ENCODE peak calls at places on chromosomes 4 and X, in eight cellular contexts. G is sigmoid colon; W is CD8-positive, alpha-beta T cell; U is naive thymus-derived CD4-positive, alpha-beta T cell; Q is mesendoderm; A is left lung; L is heart left ventricle; S is right lobe of liver. J is an unnamed sample. For H3K4me1, the result is how much of the 10 kb centered on the place peaks cover.

GRCh38 chrX:63012574-63012973 is 338.6 kb downstream of the SPIN4 start:
- DNase-seq in G (no peak), S (no peak), U (no peak), W (no peak), L (no peak), Q (no peak), A (no peak), J (peak)

GRCh38 chr4:69092980-69093568 is 3.2 kb upstream of the UGT2B7 start:
- DNase-seq in S (no peak), U (no peak), W (no peak), L (no peak), G (no peak), Q (no peak), A (no peak), J (no peak)

GRCh38 chrX:118179718-118180117 is 63.1 kb upstream of the KLHL13 start:
- DNase-seq in S (no peak), U (no peak), Q (peak), G (no peak), A (no peak), L (no peak), W (no peak), J (peak)

GRCh38 chr4:74266081-74266480 is 42.2 kb upstream of the EPGN start:
- DNase-seq in U (no peak), Q (no peak), G (no peak), W (no peak), S (no peak), A (no peak), L (no peak), J (no peak)

GRCh38 chr4:76439491-76439890 is 4.5 kb downstream of the SHROOM3 start:
- DNase-seq in U (no peak), W (no peak), S (no peak), G (no peak), A (no peak), Q (no peak), L (no peak), J (no peak)

GRCh38 chr4:139815646-139816601 is 150.3 kb downstream of the MGST2 start:
- DNase-seq in W (no peak), A (no peak), Q (peak), S (no peak), G (peak), L (peak), U (no peak), J (no peak)

GRCh38 chr4:56386091-56386490 is 1.2 kb downstream of the AASDH start:
- DNase-seq in L (no peak), A (no peak), S (no peak), G (no peak), Q (no peak), W (no peak), U (no peak), J (no peak)

GRCh38 chrX:44400588-44400987 is 57.1 kb upstream of the EFHC2 start:
- DNase-seq in L (no peak), S (no peak), Q (no peak), U (no peak), W (no peak), A (no peak), G (no peak), J (no peak)

GRCh38 chr4:11805837-11806236 is 377.1 kb upstream of the HS3ST1 start:
- DNase-seq in L (no peak), A (no peak), Q (peak), G (no peak), S (no peak), U (no peak), W (no peak), J (peak)

GRCh38 chr4:73922766-73923630 is 53.8 kb downstream of the CXCL1 start:
- DNase-seq in G (no peak), Q (no peak), A (no peak), W (no peak), L (no peak), U (no peak), S (no peak), J (peak)

GRCh38 chr4:132530846-132531245 is 618.2 kb upstream of the PCDH10 start:
- DNase-seq in L (no peak), G (no peak), S (no peak), Q (peak), A (no peak), U (no peak), W (no peak), J (no peak)

GRCh38 chr4:77880784-77881183 is 18.2 kb downstream of the MRPL1 start:
- DNase-seq in Q (peak), A (no peak), U (no peak), G (no peak), S (no peak), L (no peak), W (no peak), J (no peak)

GRCh38 chr4:139416073-139416673 is 37.7 kb upstream of the RAB33B start:
- DNase-seq in G (no peak), L (no peak), A (no peak), W (no peak), U (no peak), S (no peak), Q (peak), J (peak)

GRCh38 chrX:21479695-21480280 is 105.6 kb downstream of the CNKSR2 start:
- DNase-seq in L (no peak), U (peak), Q (peak), S (no peak), W (no peak), G (no peak), A (no peak), J (peak)

GRCh38 chr4:73684097-73684496 is 56.3 kb upstream of the CXCL8 start:
- DNase-seq in S (no peak), L (no peak), G (no peak), Q (peak), U (no peak), A (no peak), W (no peak), J (peak)

GRCh38 chr4:21992330-21992729 is 43.8 kb upstream of the KCNIP4 start:
- DNase-seq in S (no peak), L (no peak), W (no peak), A (no peak), G (no peak), Q (no peak), U (no peak), J (no peak)

GRCh38 chrX:13311560-13311959 is 8.3 kb downstream of the ATXN3L start:
- DNase-seq in L (no peak), S (no peak), G (no peak), A (no peak), Q (no peak), W (no peak), U (no peak), J (no peak)

GRCh38 chrX:84469226-84469625 is 33.0 kb downstream of the HDX start:
- DNase-seq in Q (no peak), L (no peak), S (no peak), G (no peak), W (no peak), A (no peak), U (no peak), J (peak)

GRCh38 chr4:136670265-136670664 is 862.0 kb downstream of the PCDH18 start:
- DNase-seq in W (no peak), Q (no peak), A (no peak), U (no peak), G (no peak), L (no peak), S (no peak), J (no peak)

GRCh38 chr4:86218721-86219481 is 141.0 kb downstream of the MAPK10 start:
- DNase-seq in A (no peak), U (no peak), G (no peak), L (no peak), S (no peak), Q (no peak), W (no peak), J (no peak)

GRCh38 chr4:83449009-83449408 is 6.6 kb downstream of the HELQ start:
- DNase-seq in U (no peak), G (no peak), Q (no peak), L (no peak), S (no peak), A (no peak), W (no peak), J (no peak)

GRCh38 chr4:165828928-165829327 is 44.1 kb upstream of the TLL1 start:
- DNase-seq in A (no peak), U (no peak), Q (no peak), L (no peak), W (no peak), G (no peak), S (no peak), J (no peak)

GRCh38 chr4:108049406-108049805 is 59.7 kb downstream of the HADH start:
- DNase-seq in S (no peak), U (peak), L (no peak), A (no peak), W (no peak), Q (no peak), G (no peak), J (no peak)

GRCh38 chr4:153094435-153094834 is 109.8 kb upstream of the TRIM2 start:
- DNase-seq in A (no peak), S (no peak), Q (no peak), G (no peak), L (no peak), W (no peak), U (no peak), J (no peak)

GRCh38 chr4:115121351-115122043 is 8.1 kb upstream of the NDST4 start:
- DNase-seq in G (no peak), W (no peak), A (no peak), Q (no peak), L (no peak), S (no peak), U (no peak), J (no peak)

GRCh38 chrX:150084474-150085229 is 146.4 kb upstream of the EOLA2 start:
- DNase-seq in U (no peak), S (no peak), A (no peak), G (no peak), L (no peak), Q (no peak), W (no peak), J (no peak)

GRCh38 chrX:122504026-122504425 is 680.1 kb upstream of the GRIA3 start:
- DNase-seq in S (no peak), U (no peak), W (no peak), G (no peak), L (no peak), Q (no peak), A (no peak), J (no peak)

GRCh38 chr4:67546971-67547370 is 1.7 kb upstream of the CENPC start:
- DNase-seq in G (no peak), Q (no peak), W (no peak), S (no peak), A (no peak), U (no peak), L (no peak), J (no peak)

DNA sequence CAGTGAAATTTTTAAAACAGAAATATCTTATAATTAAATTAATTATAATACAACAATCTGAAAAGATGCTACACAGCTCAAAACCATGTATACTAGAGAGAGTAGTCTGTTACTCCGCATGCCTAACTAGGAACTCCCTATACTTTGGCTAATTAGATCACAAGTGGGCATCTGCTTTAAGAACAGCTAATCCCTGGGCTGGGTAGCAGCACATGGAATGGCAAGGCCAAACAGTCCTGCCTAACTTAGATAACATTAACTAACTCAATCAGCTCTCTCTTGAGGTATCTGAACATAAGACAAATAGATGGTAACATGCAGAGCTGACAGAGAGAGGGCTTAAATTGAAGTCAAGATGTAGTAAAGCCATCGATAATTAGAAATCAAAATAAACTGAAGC is 9.9 kb downstream of the CHIC2 start:
- DNase-seq in U (no peak), S (no peak), W (no peak), L (no peak), Q (no peak), A (no peak), G (no peak), J (no peak)
- H3K4me1 ChIP-seq in U (under half), S (under half), W (under half), L (under half), Q (under half), A (under half), G (under half), J (under half)

DNA sequence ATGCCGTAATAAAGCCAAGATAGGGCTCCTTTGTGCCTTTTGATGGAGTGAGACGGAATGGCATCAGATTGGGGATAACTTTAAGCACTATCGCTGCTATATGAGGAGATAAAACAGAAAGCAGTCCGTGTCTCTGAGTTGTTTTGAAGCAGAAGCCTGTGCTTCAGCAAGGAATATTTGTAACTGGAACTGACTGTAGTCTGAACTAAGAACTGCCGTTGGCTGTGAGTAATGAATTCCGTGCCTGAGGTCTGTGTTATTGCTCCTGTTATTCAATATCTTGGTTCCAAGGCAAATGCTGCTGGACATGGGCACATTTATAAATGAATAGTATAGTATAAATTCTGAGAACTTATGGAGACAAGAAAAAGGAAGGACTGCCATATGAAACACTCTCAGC is 297.3 kb downstream of the ANKRD50 start:
- DNase-seq in U (no peak), Q (no peak), S (no peak), L (no peak), W (no peak), A (no peak), G (no peak), J (no peak)
- H3K27ac ChIP-seq in U (no peak), Q (no peak), S (no peak), L (no peak), W (no peak), A (no peak), G (peak), J (no peak)

DNA sequence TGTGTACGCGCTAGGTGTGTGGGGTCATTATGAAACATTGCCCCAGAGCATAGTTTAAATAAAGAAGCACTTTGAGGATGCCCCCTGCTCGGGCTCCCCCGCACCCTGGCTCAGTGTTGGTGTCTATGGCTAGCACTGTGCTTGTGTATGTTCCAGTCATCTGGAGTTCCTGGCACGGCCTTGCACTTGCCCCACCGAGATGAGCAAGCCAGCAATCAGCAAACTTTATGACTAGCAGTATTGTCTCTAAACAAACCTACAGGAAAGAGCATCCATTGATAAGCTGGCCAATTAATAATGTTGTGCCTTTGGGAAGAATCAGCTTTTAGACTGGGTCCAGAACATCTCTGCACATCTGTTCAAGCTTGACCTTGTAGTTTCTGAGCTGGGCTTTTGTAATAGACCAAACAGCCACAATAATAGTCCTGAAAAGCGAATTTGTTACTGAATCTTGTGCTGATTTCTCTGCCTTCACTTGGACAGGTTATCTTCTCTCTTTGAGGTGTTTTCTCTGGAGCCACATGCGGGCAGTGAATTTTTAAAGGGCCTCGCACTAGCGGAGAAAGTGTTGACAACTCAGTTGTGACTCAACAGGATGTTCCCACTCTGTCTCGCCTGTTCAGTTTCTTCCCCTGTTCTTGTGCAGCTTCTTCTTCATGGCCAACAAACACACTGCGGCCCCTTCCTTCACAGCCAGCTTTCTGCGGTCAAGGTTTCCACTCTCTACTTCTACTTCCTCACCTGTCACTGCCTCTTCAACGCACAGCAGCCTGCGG is 895 bp upstream of the SHROOM4 start:
- DNase-seq in Q (no peak), A (no peak), U (no peak), W (no peak), G (no peak), L (peak), S (no peak), J (no peak)
- H3K4me3 ChIP-seq in Q (no peak), A (no peak), U (no peak), W (no peak), G (peak), L (peak), S (no peak), J (peak)

DNA sequence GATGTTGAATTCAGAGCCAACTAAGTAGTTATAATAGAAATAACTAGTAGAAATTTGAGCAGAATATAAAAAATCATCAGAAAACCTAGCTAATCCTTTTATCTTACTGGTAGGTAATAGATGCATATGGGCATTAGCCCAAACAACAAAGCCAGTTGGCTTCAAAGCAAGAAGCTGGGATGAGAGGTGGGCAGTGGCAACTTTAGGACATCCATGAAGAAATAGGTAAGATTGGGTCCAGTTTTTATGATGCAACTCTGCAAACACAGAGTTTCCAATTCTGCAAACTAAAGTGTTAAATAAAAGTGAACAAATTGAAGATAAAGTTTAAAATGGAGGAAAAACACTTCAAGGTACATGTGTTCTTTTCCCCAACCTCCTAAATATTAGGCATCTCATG is 5.1 kb downstream of the PGRMC2 start:
- DNase-seq in L (no peak), W (no peak), U (no peak), S (no peak), Q (no peak), A (no peak), G (no peak), J (no peak)
- H3K4me1 ChIP-seq in L (under half), W (under half), U (under half), S (under half), Q (under half), A (under half), G (under half), J (under half)

GRCh38 chrX:46444011-46444410 is 101.2 kb downstream of the ZNF674 start:
- DNase-seq in S (no peak), Q (peak), W (no peak), U (no peak), G (no peak), A (no peak), L (no peak), J (peak)

GRCh38 chrX:46446727-46447378 is 98.4 kb downstream of the ZNF674 start:
- DNase-seq in S (peak), A (peak), W (peak), U (peak), Q (peak), L (peak), G (peak), J (peak)

DNA sequence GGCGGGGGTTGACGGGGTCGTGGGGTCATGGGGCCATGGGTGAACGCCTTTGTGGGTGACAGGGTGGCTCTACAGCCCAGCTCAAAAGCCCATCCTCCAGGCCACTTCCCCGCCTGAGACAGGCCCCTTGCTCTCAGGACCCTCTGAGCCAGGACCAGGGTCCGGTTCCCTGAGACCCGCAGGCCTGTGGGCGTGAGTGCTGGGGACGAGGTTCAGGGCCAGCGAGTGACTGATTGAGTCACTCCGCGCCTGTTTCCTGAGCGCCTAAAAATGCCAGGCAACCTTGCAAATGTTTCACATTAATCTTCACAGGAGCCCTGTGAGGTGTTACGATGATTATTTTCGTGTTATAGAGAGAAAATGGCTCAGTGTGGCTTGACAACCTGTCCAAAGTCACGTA is 97.8 kb downstream of the ZNF674 start:
- DNase-seq in Q (no peak), A (no peak), U (no peak), L (no peak), G (no peak), W (no peak), S (no peak), J (no peak)
- H3K27ac ChIP-seq in Q (no peak), A (peak), U (peak), L (peak), G (peak), W (peak), S (peak), J (peak)

J was measured in SJCRH30.